ENCODE peak calls at places on chromosome 22, in six cellular contexts. V, J, F, L, P and M are unnamed samples.

GRCh38 chr22:36365020-36365411 is 22.8 kb downstream of the MYH9 start:
- DNase-seq in J (no peak), L (peak), V (peak), F (peak), P (no peak), M (peak)

GRCh38 chr22:40329021-40329456 is 17.3 kb upstream of the ADSL start:
- DNase-seq in P (no peak), V (no peak), L (no peak), J (no peak), F (no peak), M (no peak)

GRCh38 chr22:35900483-35901168 is 128.0 kb downstream of the RBFOX2 start:
- DNase-seq in P (no peak), V (peak), F (no peak), J (no peak), L (no peak), M (peak)

GRCh38 chr22:48980409-48980808 is 847.3 kb downstream of the BRD1 start:
- DNase-seq in J (no peak), F (no peak), P (no peak), V (no peak), L (no peak), M (no peak)

GRCh38 chr22:49620666-49621065 is 207.0 kb downstream of the BRD1 start:
- DNase-seq in L (no peak), F (peak), P (no peak), V (no peak), J (no peak), M (no peak)

GRCh38 chr22:19872779-19873137 is 18.1 kb upstream of the GNB1L start:
- DNase-seq in F (peak), V (no peak), L (no peak), P (no peak), J (no peak), M (no peak)

GRCh38 chr22:27220349-27220748 is 563.0 kb downstream of the MIAT start:
- DNase-seq in P (no peak), L (no peak), F (no peak), J (no peak), V (peak), M (no peak)

GRCh38 chr22:19816372-19817119 is 38.1 kb downstream of the GNB1L start:
- DNase-seq in L (no peak), F (no peak), V (no peak), J (no peak), P (no peak), M (no peak)

GRCh38 chr22:19174106-19175025 is 4.2 kb downstream of the SLC25A1 start:
- DNase-seq in L (peak), F (no peak), J (no peak), P (peak), V (peak), M (peak)

GRCh38 chr22:49999063-49999900 is 13.3 kb downstream of the IL17REL start:
- DNase-seq in V (no peak), P (no peak), F (peak), J (no peak), L (no peak), M (no peak)

GRCh38 chr22:46256358-46256958 is 6.4 kb upstream of the CDPF1 start:
- DNase-seq in F (no peak), V (peak), J (no peak), P (no peak), L (no peak), M (no peak)

GRCh38 chr22:19596680-19597398 is 72.6 kb upstream of the CLDN5 start:
- DNase-seq in J (no peak), V (no peak), P (no peak), F (no peak), L (no peak), M (no peak)

GRCh38 chr22:25895678-25896077 is 153.7 kb downstream of the MYO18B start:
- DNase-seq in P (no peak), J (no peak), F (no peak), L (no peak), V (no peak), M (no peak)

GRCh38 chr22:45007247-45007945 is 2.4 kb downstream of the PHF21B start:
- DNase-seq in L (peak), P (no peak), J (no peak), V (peak), F (no peak), M (no peak)

GRCh38 chr22:45006101-45006872 is 3.5 kb downstream of the PHF21B start:
- DNase-seq in P (no peak), J (no peak), L (no peak), V (no peak), F (no peak), M (no peak)

GRCh38 chr22:45008853-45009751 is 703 bp downstream of the PHF21B start:
- DNase-seq in V (no peak), P (no peak), J (no peak), L (no peak), F (no peak), M (no peak)

GRCh38 chr22:45007946-45008852 is 1.6 kb downstream of the PHF21B start:
- DNase-seq in F (no peak), L (peak), V (no peak), J (no peak), P (no peak), M (no peak)

GRCh38 chr22:45006873-45007246 is 2.9 kb downstream of the PHF21B start:
- DNase-seq in L (no peak), V (no peak), P (no peak), J (no peak), F (no peak), M (no peak)
- H3K27ac ChIP-seq in L (no peak), V (no peak), P (no peak), J (no peak), F (no peak), M (no peak)

GRCh38 chr22:38066381-38067027 is 9.3 kb downstream of the PICK1 start:
- DNase-seq in J (no peak), V (no peak), L (no peak), P (no peak), F (no peak), M (no peak)
- TF ChIP-seq CTCF in J (no peak), V (no peak), L (no peak), P (no peak), F (no peak), M (no peak)

GRCh38 chr22:44047891-44048301 is 23.8 kb downstream of the PARVB start:
- DNase-seq in P (no peak), F (no peak), V (no peak), J (no peak), L (no peak), M (no peak)
- H3K27ac ChIP-seq in P (peak), F (peak), V (no peak), J (peak), L (no peak), M (no peak)

GRCh38 chr22:29842172-29842571 is 4.1 kb upstream of the ASCC2 start:
- DNase-seq in F (no peak), P (no peak), L (no peak), V (no peak), J (no peak), M (no peak)
- TF ChIP-seq CTCF in F (no peak), P (no peak), L (no peak), V (no peak), J (no peak), M (no peak)